ENCODE peak calls at places on chromosomes 13 and 19, in nine cellular contexts. X, S, R, Y, F, T, D, N and V are unnamed samples. For H3K4me1 and H3K36me3, the result is how much of the 10 kb centered on the place peaks cover.

GRCh38 chr13:78998736-78999135 is 339.8 kb upstream of the OBI1 start:
- DNase-seq in S (no peak), R (no peak), F (no peak), D (no peak), T (no peak), N (no peak), X (no peak), Y (no peak), V (no peak)

GRCh38 chr13:111319998-111320911 is at the start of gene TEX29:
- DNase-seq in S (no peak), N (no peak), X (peak), F (no peak), T (no peak), D (no peak), Y (no peak), R (no peak), V (no peak)

GRCh38 chr19:40571005-40571318 is 5.7 kb upstream of the SHKBP1 start:
- DNase-seq in D (no peak), S (no peak), X (no peak), N (no peak), Y (no peak), T (no peak), R (no peak), F (no peak), V (no peak)

GRCh38 chr13:98508280-98509074 is 68.4 kb downstream of the STK24 start:
- DNase-seq in N (no peak), Y (peak), D (no peak), R (no peak), X (no peak), F (no peak), S (no peak), T (no peak), V (no peak)

GRCh38 chr13:102317593-102317992 is 84.3 kb downstream of the FGF14 start:
- DNase-seq in D (peak), S (peak), N (peak), Y (peak), F (peak), X (no peak), R (no peak), T (no peak), V (peak)

GRCh38 chr13:32894589-32895001 is 121.6 kb upstream of the KL start:
- DNase-seq in S (no peak), N (no peak), T (no peak), Y (peak), D (no peak), F (no peak), R (no peak), X (no peak), V (no peak)

GRCh38 chr13:90374183-90374582 is 973.3 kb upstream of the MIR17HG start:
- DNase-seq in N (no peak), R (no peak), S (no peak), Y (no peak), X (no peak), T (no peak), D (no peak), F (no peak), V (no peak)

GRCh38 chr13:100550433-100550832 is 38.2 kb downstream of the GGACT start:
- DNase-seq in Y (peak), S (peak), F (no peak), R (no peak), D (no peak), T (no peak), N (no peak), X (no peak), V (peak)

GRCh38 chr13:112186091-112186490 is 119.1 kb downstream of the SOX1 start:
- DNase-seq in N (no peak), R (no peak), Y (no peak), F (no peak), D (no peak), S (no peak), T (no peak), X (no peak), V (no peak)

GRCh38 chr19:30167976-30168635 is 204.1 kb upstream of the ZNF536 start:
- DNase-seq in R (no peak), Y (no peak), F (no peak), D (no peak), N (no peak), S (no peak), X (no peak), T (no peak), V (no peak)

GRCh38 chr19:43751466-43752220 is 3.1 kb downstream of the SMG9 start:
- DNase-seq in X (no peak), T (no peak), S (no peak), D (no peak), N (no peak), F (no peak), R (no peak), Y (peak), V (no peak)

GRCh38 chr19:32416749-32417469 is 11.3 kb downstream of the DPY19L3 start:
- DNase-seq in S (no peak), F (no peak), R (no peak), Y (peak), X (no peak), D (no peak), N (no peak), T (no peak), V (no peak)

GRCh38 chr19:32418155-32418554 is 12.6 kb downstream of the DPY19L3 start:
- DNase-seq in R (no peak), T (no peak), D (no peak), Y (no peak), N (no peak), F (no peak), X (no peak), S (no peak), V (no peak)

DNA sequence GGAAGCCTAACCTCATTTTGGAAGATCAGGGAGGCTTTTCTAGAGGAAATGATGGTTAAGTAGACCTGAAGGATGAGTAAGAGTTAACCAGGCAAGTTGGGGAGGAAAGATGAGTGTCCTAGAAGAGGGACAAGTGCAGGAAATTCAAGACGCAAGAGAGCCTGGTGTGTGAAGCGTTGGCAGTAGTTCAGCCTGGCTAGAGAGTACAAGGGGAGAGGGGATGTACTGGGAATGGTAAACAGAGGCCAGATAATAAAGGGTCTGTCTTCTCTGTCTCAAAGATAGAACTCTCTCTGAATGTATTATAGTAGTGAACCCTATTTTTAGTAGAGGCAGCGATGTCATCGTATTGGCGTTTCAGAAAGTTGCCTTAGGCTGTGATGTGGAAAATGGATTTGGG is 9.7 kb downstream of the DPY19L3 start:
- DNase-seq in X (no peak), Y (no peak), R (no peak), S (no peak), D (no peak), N (no peak), F (no peak), T (no peak), V (no peak)
- TF ChIP-seq CTCF in X (no peak), Y (no peak), R (no peak), S (no peak), D (no peak), N (no peak), F (no peak), T (no peak), V (no peak)

DNA sequence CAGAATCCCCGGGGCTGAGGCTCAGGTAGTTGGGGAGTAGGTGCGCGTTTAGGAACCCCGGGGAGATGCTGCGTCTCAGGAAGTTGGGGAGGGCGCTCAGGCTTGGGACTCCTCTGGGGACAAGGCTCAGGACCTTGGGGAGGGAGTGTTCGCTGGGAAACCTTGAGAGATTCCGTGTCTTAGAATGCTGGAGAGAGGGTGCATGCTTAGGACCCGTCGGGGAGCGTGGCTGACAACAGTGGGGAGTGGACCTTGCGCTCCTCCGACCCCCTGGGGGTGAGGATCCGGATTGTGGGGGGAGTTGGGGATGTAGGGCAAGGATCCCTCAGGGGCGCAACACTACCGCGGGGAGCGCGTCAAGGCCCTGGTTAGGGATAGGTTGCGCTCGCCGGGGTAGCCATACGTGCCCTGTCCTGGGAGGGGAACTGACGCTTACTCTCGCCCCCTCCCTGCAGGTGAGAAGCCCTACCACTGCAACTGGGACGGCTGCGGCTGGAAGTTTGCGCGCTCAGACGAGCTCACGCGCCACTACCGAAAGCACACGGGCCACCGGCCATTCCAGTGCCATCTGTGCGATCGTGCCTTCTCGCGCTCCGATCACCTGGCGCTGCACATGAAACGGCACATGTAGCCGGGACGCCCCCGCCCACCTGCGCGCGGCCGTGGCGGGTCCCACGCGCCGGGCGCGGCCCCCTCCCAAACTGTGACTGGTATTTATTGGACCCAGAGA is 1.9 kb downstream of the KLF2 start:
- DNase-seq in R (no peak), D (no peak), F (no peak), Y (peak), N (no peak), X (peak), S (no peak), T (peak), V (peak)
- H3K4me1 ChIP-seq in R (under half), D (under half), F (under half), Y (under half), N (under half), X (under half), S (under half), T (under half), V (under half)

GRCh38 chr19:1146858-1147780 is 26.9 kb downstream of the SBNO2 start:
- DNase-seq in S (no peak), F (no peak), R (no peak), T (no peak), Y (no peak), X (no peak), N (no peak), D (no peak), V (no peak)
- H3K36me3 ChIP-seq in S (under half), F (under half), R (under half), T (under half), Y (under half), X (under half), N (under half), D (under half), V (under half)

DNA sequence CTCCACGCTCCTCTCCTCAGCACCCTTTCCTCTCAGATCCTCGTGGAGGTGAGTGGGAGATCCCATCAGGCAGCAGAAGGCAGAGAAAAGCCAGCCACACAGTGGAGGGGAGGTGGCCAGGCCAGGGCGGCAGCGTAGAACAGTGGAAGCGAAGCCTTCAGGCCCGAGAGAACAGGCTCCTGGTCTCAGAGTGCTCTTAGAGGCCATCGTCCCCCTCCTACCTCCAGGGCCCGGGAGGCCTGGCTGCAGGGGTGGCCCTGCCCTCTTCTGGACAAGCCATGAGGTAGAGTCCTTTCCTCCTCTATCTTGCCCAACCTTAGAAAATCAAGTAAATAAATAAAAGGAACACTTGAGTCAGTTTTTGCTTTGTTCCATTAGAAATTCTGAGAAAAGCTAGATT is 202.0 kb downstream of the KATNAL1 start:
- DNase-seq in N (peak), Y (no peak), F (peak), T (no peak), S (no peak), D (no peak), X (peak), R (no peak), V (no peak)
- TF ChIP-seq CTCF in N (no peak), Y (no peak), F (no peak), T (no peak), S (no peak), D (no peak), X (peak), R (no peak), V (no peak)

DNA sequence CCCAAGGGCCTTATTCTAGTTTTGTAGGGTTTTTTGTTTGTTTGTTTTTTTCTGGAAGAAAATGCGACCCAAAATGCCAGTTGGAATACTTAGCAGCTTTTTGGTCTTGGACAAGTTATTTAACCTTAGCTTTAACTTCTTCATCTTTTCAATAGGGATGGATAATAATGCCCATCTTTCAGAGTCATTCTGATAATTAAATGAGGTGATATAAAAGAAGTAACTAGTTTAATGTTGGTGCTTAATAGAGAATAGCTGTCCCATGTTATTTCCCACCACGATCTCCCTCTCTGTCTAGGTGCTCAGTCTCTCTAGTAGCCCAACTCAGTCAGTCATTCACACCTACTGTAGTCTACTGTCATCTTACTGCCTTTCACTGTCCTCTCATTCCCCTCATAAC is 8.0 kb downstream of the LSM14A start:
- DNase-seq in T (no peak), D (no peak), S (no peak), N (no peak), F (no peak), X (no peak), Y (no peak), R (no peak), V (no peak)
- H3K4me1 ChIP-seq in T (under half), D (under half), S (under half), N (under half), F (half or more), X (under half), Y (under half), R (under half), V (under half)

DNA sequence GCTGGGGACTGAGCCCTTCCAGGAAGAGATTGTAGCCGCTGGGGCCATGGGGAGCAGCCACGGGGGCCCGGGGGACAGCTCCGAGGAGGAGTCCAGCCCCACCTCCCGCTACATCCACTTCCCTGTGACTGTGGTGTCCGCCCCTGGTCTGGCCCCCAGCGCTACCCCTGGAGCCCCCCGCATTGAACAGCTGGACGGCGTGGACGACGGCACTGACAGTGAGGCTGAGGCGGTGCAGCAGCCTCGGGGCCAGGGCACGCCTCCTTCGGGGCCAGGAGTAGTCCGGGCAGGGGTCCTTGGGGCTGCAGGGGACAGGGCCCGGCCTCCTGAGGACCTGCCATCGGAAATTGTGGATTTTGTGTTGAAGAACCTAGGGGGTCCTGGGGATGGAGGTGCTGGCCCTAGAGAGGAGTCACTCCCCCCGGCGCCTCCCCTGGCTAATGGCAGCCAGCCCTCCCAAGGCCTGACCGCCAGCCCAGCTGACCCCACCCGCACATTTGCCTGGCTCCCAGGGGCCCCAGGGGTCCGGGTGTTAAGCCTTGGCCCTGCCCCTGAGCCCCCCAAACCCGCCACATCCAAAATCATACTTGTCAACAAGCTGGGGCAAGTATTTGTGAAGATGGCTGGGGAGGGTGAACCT is 9.6 kb downstream of the IGFLR1 start:
- DNase-seq in T (peak), D (no peak), R (no peak), F (no peak), Y (no peak), S (no peak), N (no peak), X (no peak), V (no peak)
- H3K36me3 ChIP-seq in T (under half), D (under half), R (under half), F (half or more), Y (half or more), S (under half), N (under half), X (under half), V (under half)

GRCh38 chr19:48637449-48637947 is 319 bp upstream of the DBP start:
- DNase-seq in F (peak), Y (peak), R (peak), X (peak), D (peak), T (peak), S (peak), N (peak), V (peak)
- TF ChIP-seq CTCF in F (no peak), Y (no peak), R (no peak), X (no peak), D (no peak), T (no peak), S (no peak), N (no peak), V (no peak)

DNA sequence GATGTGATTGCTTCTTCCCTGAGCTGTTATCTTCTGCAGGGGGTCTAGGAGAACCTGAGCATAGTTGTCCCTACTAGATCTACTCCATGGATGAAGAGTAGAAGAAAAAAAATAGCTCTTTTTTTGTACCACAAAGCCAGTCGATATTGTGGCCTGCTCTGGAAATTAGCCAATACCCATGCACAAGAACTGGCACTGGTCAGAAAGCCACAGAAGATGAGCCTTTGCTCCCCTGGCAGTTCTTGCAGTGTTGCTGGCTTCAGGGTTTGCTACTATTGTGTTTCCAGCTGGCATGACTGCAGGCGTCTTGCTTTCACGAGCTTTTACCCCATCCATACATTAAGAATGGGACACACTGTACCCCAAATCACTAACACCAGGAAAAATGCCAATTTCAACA is 547.7 kb upstream of the KLF12 start:
- DNase-seq in N (no peak), F (no peak), T (no peak), Y (no peak), X (no peak), S (no peak), R (no peak), D (no peak), V (no peak)
- H3K4me1 ChIP-seq in N (under half), F (under half), T (under half), Y (under half), X (under half), S (under half), R (under half), D (under half), V (under half)

DNA sequence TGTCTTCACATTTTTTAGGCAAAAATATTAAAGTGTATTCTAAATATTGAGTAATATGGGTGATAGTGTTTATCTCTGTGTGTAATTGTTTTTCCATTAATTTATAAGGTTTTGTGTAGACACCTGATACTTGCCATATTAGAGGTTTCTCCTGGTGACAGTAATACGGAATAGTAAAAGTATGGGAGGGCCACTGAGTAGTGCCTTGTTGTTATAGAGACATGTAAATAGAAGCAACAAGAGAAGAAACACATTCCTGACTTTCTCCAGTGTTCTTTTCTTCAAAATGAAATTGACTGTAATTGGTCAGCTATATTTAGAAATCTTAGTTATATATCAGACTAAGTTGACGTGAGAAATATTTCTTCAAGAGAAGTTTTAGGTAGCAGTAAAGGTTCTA is 18.5 kb downstream of the RNASEH2B start:
- DNase-seq in D (no peak), Y (no peak), T (no peak), X (peak), F (no peak), S (no peak), N (no peak), R (no peak), V (no peak)
- H3K36me3 ChIP-seq in D (under half), Y (under half), T (under half), X (under half), F (under half), S (under half), N (under half), R (under half), V (under half)